ENCODE peak calls at places on chromosomes 13 and 19, in four cellular contexts. B, J, R and H are unnamed samples.

GRCh38 chr19:7068599-7068998 is 904 bp upstream of the ZNF557 start:
- DNase-seq in B (no peak), J (no peak), R (no peak), H (no peak)

GRCh38 chr19:38507551-38508127 is 74.1 kb downstream of the RYR1 start:
- DNase-seq in B (no peak), J (no peak), R (no peak), H (no peak)

GRCh38 chr13:20099319-20099718 is 61.5 kb downstream of the GJA3 start:
- DNase-seq in B (no peak), J (no peak), R (no peak), H (no peak)

GRCh38 chr13:100738176-100738855 is 63.7 kb upstream of the TMTC4 start:
- DNase-seq in B (no peak), J (no peak), R (no peak), H (no peak)

GRCh38 chr19:54729416-54730188 is 5.4 kb downstream of the KIR3DL3 start:
- DNase-seq in B (no peak), J (no peak), R (no peak), H (no peak)

GRCh38 chr13:109938255-109938936 is 152.0 kb upstream of the IRS2 start:
- DNase-seq in B (peak; percentile 85), J (peak; percentile 87), R (peak; percentile 65), H (peak; percentile 69)

GRCh38 chr19:34345934-34346333 is 19.1 kb upstream of the GPI start:
- DNase-seq in B (peak; percentile 71), J (peak; percentile 82), R (peak; percentile 81), H (peak; percentile 39)

GRCh38 chr13:34942732-34943674 is 933 bp downstream of the NBEA start:
- DNase-seq in B (no peak), J (no peak), R (peak; percentile 41), H (no peak)

GRCh38 chr19:6414033-6414643 is 10.5 kb downstream of the KHSRP start:
- DNase-seq in B (no peak), J (no peak), R (no peak), H (no peak)

GRCh38 chr13:48158915-48159314 is 64.0 kb upstream of the MED4 start:
- DNase-seq in B (no peak), J (no peak), R (no peak), H (no peak)

GRCh38 chr19:5903502-5904301 is at the start of gene NDUFA11:
- DNase-seq in B (peak; percentile 96), J (peak; percentile 94), R (peak; percentile 96), H (no peak)

GRCh38 chr19:55369651-55370304 is 485 bp downstream of the IL11 start:
- DNase-seq in B (peak; percentile 60), J (peak; percentile 56), R (peak; percentile 72), H (no peak)

GRCh38 chr19:35141627-35142401 is 1.2 kb upstream of the FXYD7 start:
- DNase-seq in B (no peak), J (no peak), R (no peak), H (no peak)

GRCh38 chr19:48617146-48617937 is 1.6 kb downstream of the RPL18 start:
- DNase-seq in B (no peak), J (peak; percentile 34), R (no peak), H (no peak)
- TF ChIP-seq CTCF in B (peak; percentile 20), J (no peak), R (no peak), H (no peak)

DNA sequence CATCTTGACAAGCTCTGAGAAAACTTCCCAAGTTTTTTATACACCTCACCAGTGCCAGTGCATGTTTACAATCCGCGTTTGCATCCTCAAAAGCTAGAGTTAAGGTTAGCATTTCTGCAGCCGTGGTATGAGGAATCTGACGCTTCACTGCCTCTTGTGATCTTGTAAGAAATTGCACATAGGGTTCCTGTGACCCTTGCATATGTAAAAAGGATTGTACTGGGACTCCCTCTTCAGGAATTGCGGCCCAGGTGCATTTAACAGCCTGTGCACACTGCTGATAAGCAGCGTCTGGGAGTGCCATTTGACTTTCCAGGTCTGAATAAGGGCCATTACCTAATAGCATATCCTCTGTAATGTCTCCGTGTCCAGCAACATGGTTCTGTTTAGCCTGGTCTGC is 15.3 kb downstream of the FPR3 start:
- DNase-seq in B (peak; percentile 21), J (peak; percentile 72), R (peak; percentile 71), H (peak; percentile 77)
- TF ChIP-seq CTCF in B (no peak), J (peak; percentile 36), R (peak; percentile 61), H (peak; percentile 74)

GRCh38 chr19:46580247-46580646 is 20.9 kb upstream of the CALM3 start:
- DNase-seq in B (no peak), J (no peak), R (no peak), H (no peak)

GRCh38 chr19:46573679-46574522 is 27.2 kb upstream of the CALM3 start:
- DNase-seq in B (no peak), J (no peak), R (no peak), H (no peak)

GRCh38 chr19:46574533-46574932 is 26.6 kb upstream of the CALM3 start:
- DNase-seq in B (no peak), J (no peak), R (no peak), H (no peak)

GRCh38 chr19:46578450-46578849 is 22.7 kb upstream of the CALM3 start:
- DNase-seq in B (no peak), J (no peak), R (no peak), H (no peak)

DNA sequence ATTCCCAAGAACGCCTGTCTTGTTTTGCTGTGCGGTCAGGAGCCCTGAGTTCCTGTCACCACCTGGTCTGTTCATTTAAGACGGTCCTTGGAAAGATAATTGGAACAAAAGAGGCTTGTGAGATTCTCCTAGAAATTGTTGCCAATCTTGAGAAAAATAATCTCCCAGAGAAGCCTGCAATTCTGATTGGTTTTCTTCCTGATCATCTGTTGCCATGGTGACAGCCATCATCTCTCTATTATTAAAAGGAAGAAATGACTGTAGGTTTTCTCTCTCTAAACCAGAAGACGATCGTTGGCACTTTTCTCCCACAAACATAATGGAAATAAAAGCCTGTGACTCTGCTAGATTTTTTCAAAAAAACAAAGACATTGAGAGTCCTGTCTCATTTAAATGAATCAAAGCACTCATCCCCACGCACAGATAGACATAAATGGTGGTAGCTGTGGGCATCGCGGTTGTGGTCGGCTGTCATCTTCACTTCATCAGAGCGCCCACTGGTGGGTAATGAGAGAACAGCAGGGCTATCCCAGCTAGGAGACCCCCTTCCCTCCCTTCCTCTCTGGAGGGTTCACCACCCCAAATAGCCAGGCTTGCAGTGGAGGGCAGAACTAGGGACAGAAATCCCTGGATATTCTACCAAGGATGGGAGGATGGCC is 21.7 kb upstream of the CALM3 start:
- DNase-seq in B (no peak), J (no peak), R (peak; percentile 8), H (no peak)
- TF ChIP-seq CTCF in B (peak; percentile 55), J (peak; percentile 12), R (peak; percentile 57), H (peak; percentile 1)

DNA sequence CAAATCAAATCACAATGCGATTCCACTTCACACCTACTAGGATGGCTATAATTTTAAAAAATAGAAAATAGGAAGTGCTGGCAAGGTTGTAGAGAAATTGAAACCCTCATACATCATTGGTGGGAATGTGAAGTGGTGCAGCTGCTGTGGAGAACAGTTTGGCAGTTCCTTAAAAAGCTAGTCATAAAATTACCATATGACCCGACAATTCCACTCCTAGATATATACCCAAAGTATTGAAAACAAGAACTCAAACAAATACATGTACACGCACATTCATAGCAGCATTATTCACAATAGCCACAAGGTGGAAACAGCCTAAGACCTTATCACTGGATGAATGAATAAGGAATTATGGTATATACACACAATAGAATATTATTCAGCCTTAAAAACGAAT is 12.0 kb downstream of the HMGB1 start:
- DNase-seq in B (peak; percentile 40), J (peak; percentile 26), R (peak; percentile 53), H (no peak)
- TF ChIP-seq CTCF in B (peak; percentile 21), J (no peak), R (peak; percentile 51), H (no peak)

GRCh38 chr13:54445865-54446264 is 1417.3 kb downstream of the OLFM4 start:
- DNase-seq in B (no peak), J (no peak), R (no peak), H (no peak)

GRCh38 chr13:54445453-54445852 is 1416.8 kb downstream of the OLFM4 start:
- DNase-seq in B (no peak), J (no peak), R (no peak), H (no peak)

GRCh38 chr13:54449922-54450321 is 1421.3 kb downstream of the OLFM4 start:
- DNase-seq in B (no peak), J (peak; percentile 1), R (peak; percentile 23), H (peak; percentile 3)
- TF ChIP-seq CTCF in B (no peak), J (peak; percentile 25), R (peak; percentile 34), H (peak; percentile 50)